ENCODE peak calls at places on chromosome 10, in five cellular contexts. Z is tibial artery, M is SK-N-SH, C is H1, F is OCI-LY7. X is an unnamed sample. For H3K4me1, the result is how much of the 10 kb centered on the place peaks cover.

GRCh38 chr10:28845009-28845682 is 167.8 kb downstream of the BAMBI start:
- DNase-seq in Z (no peak), M (no peak), C (no peak), F (no peak), X (no peak)

GRCh38 chr10:27752673-27753237 is 7.1 kb upstream of the MKX start:
- DNase-seq in Z (no peak), M (no peak), C (no peak), F (no peak), X (no peak)

GRCh38 chr10:82084904-82085303 is 209.9 kb downstream of the NRG3 start:
- DNase-seq in Z (no peak), M (no peak), C (peak), F (no peak), X (no peak)

GRCh38 chr10:63636812-63637211 is 115.6 kb downstream of the REEP3 start:
- DNase-seq in Z (no peak), M (no peak), C (no peak), F (no peak), X (no peak)

GRCh38 chr10:74888947-74889661 is 62.7 kb downstream of the KAT6B start:
- DNase-seq in Z (no peak), M (no peak), C (no peak), F (no peak), X (no peak)

GRCh38 chr10:130764651-130765050 is 546.9 kb downstream of the TCERG1L start:
- DNase-seq in Z (no peak), M (no peak), C (no peak), F (no peak), X (no peak)

GRCh38 chr10:132458595-132459251 is 61.7 kb downstream of the PWWP2B start:
- DNase-seq in Z (no peak), M (peak), C (no peak), F (peak), X (no peak)

GRCh38 chr10:33363112-33363511 is 28.6 kb upstream of the NRP1 start:
- DNase-seq in Z (no peak), M (no peak), C (no peak), F (no peak), X (no peak)

GRCh38 chr10:35172574-35172973 is 45.9 kb downstream of the CREM start:
- DNase-seq in Z (peak), M (no peak), C (no peak), F (no peak), X (no peak)

GRCh38 chr10:97333351-97333600 is 1.3 kb downstream of the FRAT2 start:
- DNase-seq in Z (no peak), M (peak), C (no peak), F (peak), X (no peak)

GRCh38 chr10:73865107-73865458 is 9.3 kb downstream of the CAMK2G start:
- DNase-seq in Z (no peak), M (no peak), C (no peak), F (no peak), X (no peak)
- H3K27ac ChIP-seq in Z (peak), M (no peak), C (no peak), F (peak), X (no peak)

DNA sequence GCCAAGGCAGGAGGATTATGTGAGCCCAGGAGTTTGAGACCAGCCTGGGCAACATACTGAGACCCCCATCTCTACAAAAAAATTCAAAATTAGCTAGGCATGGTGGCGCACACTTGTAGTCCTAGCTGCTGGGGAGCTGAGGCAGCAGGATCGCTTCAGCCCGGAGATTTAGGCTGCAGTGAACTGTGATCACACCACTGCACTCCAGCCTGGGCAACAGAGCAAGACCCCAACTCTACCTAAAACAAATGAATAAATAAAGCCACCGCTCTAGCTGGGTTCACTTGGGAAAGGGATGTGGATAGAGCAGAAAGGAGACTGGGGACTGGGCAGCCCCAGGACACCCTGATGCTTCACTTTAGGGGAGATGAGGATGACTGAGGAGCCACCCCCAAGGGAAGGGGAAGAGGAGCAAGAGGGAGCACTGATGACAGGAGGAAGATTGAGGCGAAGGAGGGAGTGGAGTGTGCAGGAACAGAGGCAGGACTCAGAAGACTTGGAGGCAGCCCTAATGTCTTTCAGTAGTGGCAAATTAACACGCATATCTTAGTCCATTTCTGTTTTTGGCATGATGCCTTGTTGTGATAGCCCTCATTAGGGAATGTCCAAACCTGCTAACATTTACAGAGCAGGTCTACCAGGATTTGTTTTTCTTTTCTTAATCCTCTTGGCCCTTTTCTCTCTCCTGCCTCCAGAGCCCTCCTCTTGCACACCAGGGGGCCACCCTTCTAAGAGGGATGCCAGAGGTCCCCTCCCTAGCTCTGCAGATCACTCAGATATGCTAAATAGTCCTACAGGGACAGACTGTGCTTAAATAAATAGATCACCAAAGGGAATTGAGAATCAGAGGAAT is 88.3 kb downstream of the C10orf105 start:
- DNase-seq in Z (no peak), M (peak), C (no peak), F (no peak), X (no peak)
- H3K4me1 ChIP-seq in Z (under half), M (under half), C (under half), F (under half), X (under half)

GRCh38 chr10:688287-688620 is 1.2 kb downstream of the DIP2C start:
- DNase-seq in Z (no peak), M (no peak), C (no peak), F (no peak), X (no peak)
- H3K4me3 ChIP-seq in Z (peak), M (peak), C (peak), F (no peak), X (no peak)

GRCh38 chr10:127402596-127403409 is 146.3 kb upstream of the NPS start:
- DNase-seq in Z (no peak), M (no peak), C (no peak), F (no peak), X (no peak)

GRCh38 chr10:127400216-127400615 is 148.9 kb upstream of the NPS start:
- DNase-seq in Z (no peak), M (no peak), C (no peak), F (no peak), X (no peak)

GRCh38 chr10:127398967-127399350 is 150.2 kb upstream of the NPS start:
- DNase-seq in Z (no peak), M (no peak), C (no peak), F (no peak), X (no peak)

GRCh38 chr10:127399635-127400034 is 149.5 kb upstream of the NPS start:
- DNase-seq in Z (no peak), M (no peak), C (no peak), F (no peak), X (no peak)

GRCh38 chr10:127398140-127398966 is 150.8 kb upstream of the NPS start:
- DNase-seq in Z (no peak), M (peak), C (no peak), F (no peak), X (no peak)
- H3K27ac ChIP-seq in Z (no peak), M (peak), C (no peak), F (no peak), X (no peak)

GRCh38 chr10:79253704-79254103 is 93.6 kb upstream of the PPIF start:
- DNase-seq in Z (no peak), M (peak), C (no peak), F (no peak), X (no peak)
- H3K4me1 ChIP-seq in Z (under half), M (under half), C (under half), F (under half), X (under half)

DNA sequence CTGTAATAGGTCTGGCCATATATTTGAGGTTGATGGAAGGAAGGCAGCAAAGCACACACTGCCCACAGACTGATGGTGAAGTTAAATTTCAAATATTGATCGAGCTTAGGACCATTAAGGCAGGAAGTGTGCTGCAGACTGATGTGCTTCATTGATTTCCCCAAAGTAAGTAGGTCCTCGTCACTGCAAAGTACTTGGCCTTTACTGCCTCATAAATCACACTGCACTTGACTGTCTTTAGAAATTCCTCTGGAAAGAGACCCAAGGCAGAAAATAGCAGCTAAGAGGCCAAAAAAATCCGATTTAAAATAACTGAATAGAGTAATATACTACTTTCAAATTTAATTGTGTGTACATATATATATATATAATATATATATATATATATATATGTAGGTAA is 15.3 kb downstream of the ARMH3 start:
- DNase-seq in Z (no peak), M (no peak), C (no peak), F (no peak), X (no peak)
- H3K4me3 ChIP-seq in Z (no peak), M (no peak), C (no peak), F (no peak), X (no peak)

DNA sequence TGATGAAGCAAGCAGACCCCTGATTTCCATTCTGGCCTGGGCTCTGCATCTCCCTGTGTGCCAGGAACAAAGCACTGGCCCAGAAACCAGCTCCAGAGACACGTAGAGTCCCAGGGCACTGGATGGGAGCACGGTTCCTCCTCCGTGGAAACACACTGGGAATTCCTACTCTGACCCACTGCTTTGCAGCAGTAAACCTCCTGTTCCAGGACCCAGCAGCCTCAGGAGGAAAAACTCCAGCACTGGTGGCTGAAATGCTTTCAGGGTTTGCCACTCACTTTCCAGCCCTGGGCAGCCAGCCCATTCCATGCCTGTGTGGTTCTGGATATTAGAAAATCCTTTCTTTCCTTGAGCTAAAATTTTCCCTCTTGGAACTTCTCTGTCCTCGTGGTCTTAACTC is 58.1 kb downstream of the FAM171A1 start:
- DNase-seq in Z (no peak), M (peak), C (no peak), F (no peak), X (no peak)
- H3K27ac ChIP-seq in Z (no peak), M (peak), C (no peak), F (no peak), X (no peak)

X was measured in iPS DF 6.9.